ENCODE peak calls at places on chromosomes 4 and X, in six cellular contexts. One of them, this sample, is unnamed.

GRCh38 chr4:125550769-125551168 is 236.0 kb downstream of the FAT4 start:
- DNase-seq in suprapubic skin: no peak
- DNase-seq in ovary: no peak
- DNase-seq in GM23248: no peak
- DNase-seq in sciatic nerve: no peak
- DNase-seq in effector memory CD8-positive, alpha-beta T cell: no peak
- DNase-seq in this sample: no peak

GRCh38 chrX:119755981-119756533 is 2.3 kb upstream of the SOWAHD start:
- DNase-seq in suprapubic skin: no peak
- DNase-seq in ovary: no peak
- DNase-seq in GM23248: no peak
- DNase-seq in sciatic nerve: no peak
- DNase-seq in effector memory CD8-positive, alpha-beta T cell: no peak
- DNase-seq in this sample: no peak

GRCh38 chr4:48720459-48720858 is 59.6 kb downstream of the FRYL start:
- DNase-seq in suprapubic skin: no peak
- DNase-seq in ovary: no peak
- DNase-seq in GM23248: no peak
- DNase-seq in sciatic nerve: no peak
- DNase-seq in effector memory CD8-positive, alpha-beta T cell: no peak
- DNase-seq in this sample: no peak

GRCh38 chr4:16791460-16791859 is 107.0 kb downstream of the LDB2 start:
- DNase-seq in suprapubic skin: no peak
- DNase-seq in ovary: no peak
- DNase-seq in GM23248: no peak
- DNase-seq in sciatic nerve: no peak
- DNase-seq in effector memory CD8-positive, alpha-beta T cell: no peak
- DNase-seq in this sample: no peak

GRCh38 chr4:162865102-162865501 is 301.6 kb downstream of the NAF1 start:
- DNase-seq in suprapubic skin: no peak
- DNase-seq in ovary: no peak
- DNase-seq in GM23248: no peak
- DNase-seq in sciatic nerve: no peak
- DNase-seq in effector memory CD8-positive, alpha-beta T cell: no peak
- DNase-seq in this sample: no peak

GRCh38 chrX:44945736-44946135 is 72.7 kb downstream of the KDM6A start:
- DNase-seq in suprapubic skin: no peak
- DNase-seq in ovary: no peak
- DNase-seq in GM23248: no peak
- DNase-seq in sciatic nerve: no peak
- DNase-seq in effector memory CD8-positive, alpha-beta T cell: no peak
- DNase-seq in this sample: peak

GRCh38 chr4:84050014-84050413 is 449.1 kb downstream of the NKX6-1 start:
- DNase-seq in suprapubic skin: no peak
- DNase-seq in ovary: no peak
- DNase-seq in GM23248: no peak
- DNase-seq in sciatic nerve: no peak
- DNase-seq in effector memory CD8-positive, alpha-beta T cell: no peak
- DNase-seq in this sample: no peak

GRCh38 chr4:38223306-38223705 is 263.1 kb downstream of the PTTG2 start:
- DNase-seq in suprapubic skin: no peak
- DNase-seq in ovary: no peak
- DNase-seq in GM23248: no peak
- DNase-seq in sciatic nerve: no peak
- DNase-seq in effector memory CD8-positive, alpha-beta T cell: no peak
- DNase-seq in this sample: peak

GRCh38 chr4:145815027-145815612 is 123.5 kb downstream of the ZNF827 start:
- DNase-seq in suprapubic skin: no peak
- DNase-seq in ovary: no peak
- DNase-seq in GM23248: no peak
- DNase-seq in sciatic nerve: no peak
- DNase-seq in effector memory CD8-positive, alpha-beta T cell: no peak
- DNase-seq in this sample: no peak

GRCh38 chrX:12950851-12951589 is 23.9 kb upstream of the TMSB4X start:
- DNase-seq in suprapubic skin: no peak
- DNase-seq in ovary: no peak
- DNase-seq in GM23248: peak
- DNase-seq in sciatic nerve: no peak
- DNase-seq in effector memory CD8-positive, alpha-beta T cell: peak
- DNase-seq in this sample: peak

GRCh38 chrX:53223955-53224859 is 800 bp downstream of the KDM5C start:
- DNase-seq in suprapubic skin: no peak
- DNase-seq in ovary: no peak
- DNase-seq in GM23248: peak
- DNase-seq in sciatic nerve: no peak
- DNase-seq in effector memory CD8-positive, alpha-beta T cell: no peak
- DNase-seq in this sample: peak

GRCh38 chr4:120158860-120159259 is 92.2 kb upstream of the MAD2L1 start:
- DNase-seq in suprapubic skin: no peak
- DNase-seq in ovary: no peak
- DNase-seq in GM23248: no peak
- DNase-seq in sciatic nerve: no peak
- DNase-seq in effector memory CD8-positive, alpha-beta T cell: no peak
- DNase-seq in this sample: no peak

GRCh38 chr4:58983887-58984286 is 1873.7 kb upstream of the IGFBP7 start:
- DNase-seq in suprapubic skin: no peak
- DNase-seq in ovary: no peak
- DNase-seq in GM23248: no peak
- DNase-seq in sciatic nerve: no peak
- DNase-seq in effector memory CD8-positive, alpha-beta T cell: no peak
- DNase-seq in this sample: no peak

GRCh38 chrX:39903343-39903742 is 194.4 kb downstream of the BCOR start:
- DNase-seq in suprapubic skin: no peak
- DNase-seq in ovary: no peak
- DNase-seq in GM23248: peak
- DNase-seq in sciatic nerve: no peak
- DNase-seq in effector memory CD8-positive, alpha-beta T cell: no peak
- DNase-seq in this sample: no peak

GRCh38 chr4:185232370-185232769 is 23.0 kb downstream of the SNX25 start:
- DNase-seq in suprapubic skin: no peak
- DNase-seq in ovary: no peak
- DNase-seq in GM23248: peak
- DNase-seq in sciatic nerve: no peak
- DNase-seq in effector memory CD8-positive, alpha-beta T cell: no peak
- DNase-seq in this sample: peak

GRCh38 chr4:95165926-95166524 is 382.7 kb downstream of the UNC5C start:
- DNase-seq in suprapubic skin: no peak
- DNase-seq in ovary: no peak
- DNase-seq in GM23248: peak
- DNase-seq in sciatic nerve: no peak
- DNase-seq in effector memory CD8-positive, alpha-beta T cell: peak
- DNase-seq in this sample: peak

GRCh38 chrX:75603833-75604232 is 81.0 kb upstream of the ZDHHC15 start:
- DNase-seq in suprapubic skin: no peak
- DNase-seq in ovary: no peak
- DNase-seq in GM23248: peak
- DNase-seq in sciatic nerve: no peak
- DNase-seq in effector memory CD8-positive, alpha-beta T cell: no peak
- DNase-seq in this sample: peak

GRCh38 chr4:134777626-134778025 is 576.0 kb upstream of the PABPC4L start:
- DNase-seq in suprapubic skin: no peak
- DNase-seq in ovary: no peak
- DNase-seq in GM23248: no peak
- DNase-seq in sciatic nerve: no peak
- DNase-seq in effector memory CD8-positive, alpha-beta T cell: no peak
- DNase-seq in this sample: no peak

GRCh38 chr4:174365018-174365587 is 81.4 kb downstream of the CEP44 start:
- DNase-seq in suprapubic skin: no peak
- DNase-seq in ovary: no peak
- DNase-seq in GM23248: peak
- DNase-seq in sciatic nerve: no peak
- DNase-seq in effector memory CD8-positive, alpha-beta T cell: peak
- DNase-seq in this sample: peak

GRCh38 chr4:4507923-4508322 is 33.9 kb downstream of the STX18 start:
- DNase-seq in suprapubic skin: no peak
- DNase-seq in ovary: no peak
- DNase-seq in GM23248: no peak
- DNase-seq in sciatic nerve: no peak
- DNase-seq in effector memory CD8-positive, alpha-beta T cell: no peak
- DNase-seq in this sample: peak

GRCh38 chr4:54676062-54676461 is 18.3 kb downstream of the KIT start:
- DNase-seq in suprapubic skin: no peak
- DNase-seq in ovary: no peak
- DNase-seq in GM23248: no peak
- DNase-seq in sciatic nerve: no peak
- DNase-seq in effector memory CD8-positive, alpha-beta T cell: no peak
- DNase-seq in this sample: no peak

GRCh38 chrX:42824541-42824940 is 46.6 kb upstream of the PPP1R2C start:
- DNase-seq in suprapubic skin: no peak
- DNase-seq in ovary: no peak
- DNase-seq in GM23248: no peak
- DNase-seq in sciatic nerve: no peak
- DNase-seq in effector memory CD8-positive, alpha-beta T cell: no peak
- DNase-seq in this sample: no peak

GRCh38 chr4:8866421-8866820 is 5.2 kb downstream of the HMX1 start:
- DNase-seq in suprapubic skin: no peak
- DNase-seq in ovary: no peak
- DNase-seq in GM23248: no peak
- DNase-seq in sciatic nerve: no peak
- DNase-seq in effector memory CD8-positive, alpha-beta T cell: no peak
- DNase-seq in this sample: no peak

GRCh38 chrX:103477496-103477895 is 41.8 kb downstream of the RAB40A start:
- DNase-seq in suprapubic skin: no peak
- DNase-seq in ovary: no peak
- DNase-seq in GM23248: peak
- DNase-seq in sciatic nerve: no peak
- DNase-seq in effector memory CD8-positive, alpha-beta T cell: no peak
- DNase-seq in this sample: no peak

GRCh38 chr4:167973513-167973912 is 118.8 kb upstream of the ANXA10 start:
- DNase-seq in suprapubic skin: no peak
- DNase-seq in ovary: no peak
- DNase-seq in GM23248: no peak
- DNase-seq in sciatic nerve: no peak
- DNase-seq in effector memory CD8-positive, alpha-beta T cell: no peak
- DNase-seq in this sample: no peak

GRCh38 chrX:104253567-104254441 is 929 bp downstream of the ESX1 start:
- DNase-seq in suprapubic skin: no peak
- DNase-seq in ovary: no peak
- DNase-seq in GM23248: peak
- DNase-seq in sciatic nerve: no peak
- DNase-seq in effector memory CD8-positive, alpha-beta T cell: no peak
- DNase-seq in this sample: peak

This sample was measured in lung microvascular endothelial cell.